ENCODE peak calls at places on chromosomes 3 and 15, in four cellular contexts. One of them, this sample, is unnamed.

GRCh38 chr3:196537319-196537984 is 22.3 kb upstream of the SMCO1 start:
- DNase-seq in thyroid gland: peak; percentile 5
- DNase-seq in breast epithelium: no peak
- DNase-seq in heart left ventricle: no peak
- DNase-seq in this sample: peak; percentile 52

GRCh38 chr3:119175869-119176756 is 2.7 kb downstream of the UPK1B start:
- DNase-seq in thyroid gland: no peak
- DNase-seq in breast epithelium: no peak
- DNase-seq in heart left ventricle: no peak
- DNase-seq in this sample: peak; percentile 46

GRCh38 chr3:129352045-129352444 is 73.4 kb downstream of the HMCES start:
- DNase-seq in thyroid gland: no peak
- DNase-seq in breast epithelium: no peak
- DNase-seq in heart left ventricle: no peak
- DNase-seq in this sample: no peak

GRCh38 chr3:172317481-172317880 is 130.8 kb downstream of the GHSR start:
- DNase-seq in breast epithelium: no peak
- DNase-seq in thyroid gland: no peak
- DNase-seq in heart left ventricle: no peak
- DNase-seq in this sample: no peak

GRCh38 chr15:81327526-81327925 is 3.6 kb upstream of the STARD5 start:
- DNase-seq in breast epithelium: no peak
- DNase-seq in heart left ventricle: no peak
- DNase-seq in thyroid gland: no peak
- DNase-seq in this sample: no peak

GRCh38 chr15:68693071-68693470 is 114.3 kb downstream of the CORO2B start:
- DNase-seq in heart left ventricle: no peak
- DNase-seq in thyroid gland: no peak
- DNase-seq in breast epithelium: no peak
- DNase-seq in this sample: no peak

GRCh38 chr3:31483776-31484175 is 48.9 kb upstream of the STT3B start:
- DNase-seq in heart left ventricle: no peak
- DNase-seq in breast epithelium: no peak
- DNase-seq in thyroid gland: no peak
- DNase-seq in this sample: no peak

GRCh38 chr3:37991823-37992222 is 1.2 kb downstream of the VILL start:
- DNase-seq in thyroid gland: no peak
- DNase-seq in breast epithelium: no peak
- DNase-seq in heart left ventricle: no peak
- DNase-seq in this sample: peak; percentile 25

GRCh38 chr15:51192560-51193280 is 98.0 kb upstream of the TNFAIP8L3 start:
- DNase-seq in thyroid gland: peak; percentile 91
- DNase-seq in breast epithelium: peak; percentile 83
- DNase-seq in heart left ventricle: peak; percentile 83
- DNase-seq in this sample: peak; percentile 91

GRCh38 chr3:187237741-187238140 is 40.5 kb downstream of the RTP1 start:
- DNase-seq in breast epithelium: no peak
- DNase-seq in thyroid gland: no peak
- DNase-seq in heart left ventricle: no peak
- DNase-seq in this sample: no peak

GRCh38 chr3:115388825-115389224 is 234.5 kb upstream of the GAP43 start:
- DNase-seq in heart left ventricle: no peak
- DNase-seq in thyroid gland: no peak
- DNase-seq in breast epithelium: no peak
- DNase-seq in this sample: no peak

GRCh38 chr3:41205591-41205990 is 6.3 kb downstream of the CTNNB1 start:
- DNase-seq in thyroid gland: no peak
- DNase-seq in heart left ventricle: no peak
- DNase-seq in breast epithelium: no peak
- DNase-seq in this sample: no peak

GRCh38 chr15:98853593-98854420 is 153.8 kb downstream of the PGPEP1L start:
- DNase-seq in breast epithelium: no peak
- DNase-seq in thyroid gland: no peak
- DNase-seq in heart left ventricle: no peak
- DNase-seq in this sample: no peak

GRCh38 chr3:196016485-196016884 is 65.4 kb downstream of the TFRC start:
- DNase-seq in heart left ventricle: no peak
- DNase-seq in breast epithelium: no peak
- DNase-seq in thyroid gland: no peak
- DNase-seq in this sample: no peak

GRCh38 chr3:166606988-166607387 is 769.8 kb upstream of the BCHE start:
- DNase-seq in heart left ventricle: no peak
- DNase-seq in breast epithelium: no peak
- DNase-seq in thyroid gland: no peak
- DNase-seq in this sample: no peak

GRCh38 chr15:82066455-82066854 is 20.6 kb upstream of the MEX3B start:
- DNase-seq in breast epithelium: no peak
- DNase-seq in thyroid gland: no peak
- DNase-seq in heart left ventricle: no peak
- DNase-seq in this sample: no peak

GRCh38 chr3:171268677-171269076 is 191.5 kb downstream of the TNIK start:
- DNase-seq in thyroid gland: no peak
- DNase-seq in breast epithelium: no peak
- DNase-seq in heart left ventricle: no peak
- DNase-seq in this sample: no peak
- H3K4me3 ChIP-seq in thyroid gland: no peak overlapping the region
- H3K4me3 ChIP-seq in breast epithelium: no peak overlapping the region
- H3K4me3 ChIP-seq in heart left ventricle: no peak overlapping the region
- H3K4me3 ChIP-seq in this sample: no peak overlapping the region

DNA sequence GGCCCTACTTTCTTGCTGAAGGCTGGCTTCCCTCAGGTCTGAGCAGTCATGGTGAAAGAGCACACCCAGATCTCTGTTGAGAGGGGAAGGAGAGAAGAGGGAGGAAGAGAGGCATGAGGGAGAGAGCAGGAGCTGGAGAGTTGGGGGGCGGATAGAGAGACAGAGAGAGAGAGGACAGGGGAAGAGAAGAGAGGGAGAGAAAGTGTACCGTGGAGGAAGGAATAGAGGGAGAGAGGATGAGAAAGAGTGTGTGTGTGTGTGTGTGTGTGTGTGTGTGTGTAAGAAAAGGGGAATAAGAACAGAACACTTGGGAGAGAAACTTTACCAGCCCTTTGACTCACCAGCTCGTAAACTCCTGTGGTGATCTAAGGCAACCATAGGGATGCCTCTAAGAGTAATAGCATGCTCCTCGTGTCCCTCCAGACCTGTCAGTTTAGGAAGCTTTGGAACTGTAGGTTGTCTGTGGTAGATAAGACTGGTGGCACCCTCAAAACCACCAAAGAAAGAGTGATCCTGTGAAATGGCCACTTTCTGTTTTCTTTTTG is 18.1 kb downstream of the ZNF592 start:
- DNase-seq in breast epithelium: no peak
- DNase-seq in thyroid gland: no peak
- DNase-seq in heart left ventricle: no peak
- DNase-seq in this sample: no peak
- H3K4me1 ChIP-seq in breast epithelium: no peaks in the 10 kb centered on the region
- H3K4me1 ChIP-seq in thyroid gland: peaks cover 14% of the 10 kb centered on the region
- H3K4me1 ChIP-seq in heart left ventricle: peaks cover 42% of the 10 kb centered on the region
- H3K4me1 ChIP-seq in this sample: peaks cover 27% of the 10 kb centered on the region

GRCh38 chr15:92934706-92935105 is 34.6 kb downstream of the CHD2 start:
- DNase-seq in heart left ventricle: no peak
- DNase-seq in thyroid gland: no peak
- DNase-seq in breast epithelium: no peak
- DNase-seq in this sample: no peak
- TF ChIP-seq POLR2A in heart left ventricle: no peak
- TF ChIP-seq POLR2A in thyroid gland: no peak
- TF ChIP-seq POLR2A in breast epithelium: no peak
- TF ChIP-seq POLR2A in this sample: no peak

GRCh38 chr3:58578873-58579272 is 1.7 kb upstream of the FAM107A start:
- DNase-seq in breast epithelium: no peak
- DNase-seq in thyroid gland: no peak
- DNase-seq in heart left ventricle: no peak
- DNase-seq in this sample: no peak

GRCh38 chr3:58577269-58577821 is at the start of gene FAM107A:
- DNase-seq in heart left ventricle: peak; percentile 64
- DNase-seq in thyroid gland: peak; percentile 79
- DNase-seq in breast epithelium: no peak
- DNase-seq in this sample: peak; percentile 44

GRCh38 chr3:58575986-58576652 is 1.1 kb downstream of the FAM107A start:
- DNase-seq in thyroid gland: peak; percentile 83
- DNase-seq in heart left ventricle: peak; percentile 49
- DNase-seq in breast epithelium: no peak
- DNase-seq in this sample: no peak

GRCh38 chr3:58574682-58575081 is 2.5 kb downstream of the FAM107A start:
- DNase-seq in heart left ventricle: no peak
- DNase-seq in thyroid gland: peak; percentile 34
- DNase-seq in breast epithelium: no peak
- DNase-seq in this sample: no peak

DNA sequence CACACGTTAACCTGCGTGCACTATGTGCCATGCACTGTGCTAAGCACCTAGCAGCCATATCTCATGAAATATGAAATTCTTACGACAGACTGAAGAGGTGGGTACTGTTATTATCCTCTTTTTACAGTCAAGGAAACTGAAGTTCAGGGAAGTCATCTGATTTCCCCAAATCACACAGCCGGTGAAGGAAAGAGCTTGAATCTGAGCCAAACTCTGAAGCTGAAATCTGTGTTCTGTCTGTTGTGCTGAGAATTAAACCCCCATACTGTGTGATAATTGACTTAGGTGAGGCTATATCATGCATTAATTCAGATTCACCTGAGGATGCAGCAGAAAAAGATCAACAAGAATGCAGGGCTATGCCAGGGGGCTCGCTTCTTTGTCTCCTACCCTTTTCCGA is 475 bp downstream of the FAM107A start:
- DNase-seq in breast epithelium: no peak
- DNase-seq in thyroid gland: no peak
- DNase-seq in heart left ventricle: no peak
- DNase-seq in this sample: no peak
- H3K4me3 ChIP-seq in breast epithelium: peak overlapping the region; percentile 53
- H3K4me3 ChIP-seq in thyroid gland: no peak overlapping the region
- H3K4me3 ChIP-seq in heart left ventricle: peak overlapping the region; percentile 41
- H3K4me3 ChIP-seq in this sample: peak overlapping the region; percentile 27

DNA sequence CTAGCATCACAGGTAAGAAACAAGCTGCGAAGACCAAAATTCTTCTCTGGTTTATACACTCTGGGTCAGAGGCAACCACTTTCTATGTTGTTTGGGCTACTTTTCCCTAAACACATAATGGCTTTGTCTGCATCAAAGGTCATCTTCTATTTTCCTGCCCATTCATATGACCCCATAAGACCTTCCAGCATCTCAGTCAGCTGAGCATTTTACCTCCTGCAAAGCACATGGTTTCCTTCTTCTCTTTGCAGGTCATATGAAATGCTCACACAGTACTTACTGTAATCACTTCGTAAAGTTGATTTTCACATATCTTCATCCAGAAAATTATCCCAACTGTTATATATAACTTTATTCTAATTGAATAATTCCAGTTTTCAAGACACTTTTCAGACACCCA is 34.8 kb downstream of the LIPC start:
- DNase-seq in breast epithelium: no peak
- DNase-seq in heart left ventricle: no peak
- DNase-seq in thyroid gland: no peak
- DNase-seq in this sample: no peak
- H3K4me1 ChIP-seq in breast epithelium: no peaks in the 10 kb centered on the region
- H3K4me1 ChIP-seq in heart left ventricle: no peaks in the 10 kb centered on the region
- H3K4me1 ChIP-seq in thyroid gland: peaks cover 43% of the 10 kb centered on the region
- H3K4me1 ChIP-seq in this sample: peaks cover 6% of the 10 kb centered on the region

GRCh38 chr3:190368871-190369270 is 19.1 kb upstream of the CLDN16 start:
- DNase-seq in heart left ventricle: no peak
- DNase-seq in breast epithelium: no peak
- DNase-seq in thyroid gland: no peak
- DNase-seq in this sample: no peak

GRCh38 chr3:190371152-190371551 is 16.8 kb upstream of the CLDN16 start:
- DNase-seq in heart left ventricle: no peak
- DNase-seq in thyroid gland: no peak
- DNase-seq in breast epithelium: no peak
- DNase-seq in this sample: no peak

GRCh38 chr3:190370369-190370768 is 17.6 kb upstream of the CLDN16 start:
- DNase-seq in heart left ventricle: no peak
- DNase-seq in breast epithelium: no peak
- DNase-seq in thyroid gland: no peak
- DNase-seq in this sample: no peak

GRCh38 chr3:190366145-190366544 is 21.8 kb upstream of the CLDN16 start:
- DNase-seq in breast epithelium: no peak
- DNase-seq in thyroid gland: no peak
- DNase-seq in heart left ventricle: no peak
- DNase-seq in this sample: no peak

GRCh38 chr3:190369701-190370295 is 18.2 kb upstream of the CLDN16 start:
- DNase-seq in thyroid gland: no peak
- DNase-seq in heart left ventricle: no peak
- DNase-seq in breast epithelium: no peak
- DNase-seq in this sample: no peak
- TF ChIP-seq POLR2A in thyroid gland: no peak
- TF ChIP-seq POLR2A in heart left ventricle: no peak
- TF ChIP-seq POLR2A in breast epithelium: no peak
- TF ChIP-seq POLR2A in this sample: no peak

DNA sequence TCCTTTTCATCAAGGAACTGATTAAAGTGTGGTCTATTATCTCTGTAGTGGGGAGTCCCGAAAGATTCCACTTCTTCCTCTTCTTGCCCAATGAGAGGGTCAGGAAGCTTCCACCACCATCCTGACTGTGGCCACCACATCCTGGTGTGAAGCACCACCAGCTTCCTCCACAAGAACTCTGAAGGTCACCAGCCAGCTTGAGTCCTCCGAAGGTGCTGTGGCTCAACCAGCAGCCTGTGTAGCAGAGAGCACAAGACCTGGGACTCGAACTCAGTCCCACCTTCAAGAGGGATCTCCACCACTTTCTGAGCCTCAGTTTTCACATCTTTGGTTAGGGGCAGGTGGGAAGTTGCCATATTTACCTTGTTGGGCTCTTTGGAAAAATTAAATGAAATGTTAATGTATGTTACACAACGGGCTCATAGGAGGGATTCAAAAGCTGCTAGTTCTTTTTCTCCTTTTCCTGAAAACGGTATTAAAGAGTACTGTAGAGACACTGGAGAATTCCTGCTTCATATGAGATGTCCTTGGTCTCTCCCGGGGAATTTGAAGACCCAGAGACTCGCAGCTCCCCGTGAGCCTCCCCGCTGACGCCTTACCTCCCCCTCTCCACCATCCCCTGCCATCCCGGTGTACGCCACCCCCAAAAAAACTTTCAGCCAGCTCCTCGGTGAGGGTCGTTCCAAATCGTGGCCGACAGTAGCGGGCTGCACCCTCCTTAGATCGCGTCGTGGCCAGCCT is 816 bp upstream of the ACAN start:
- DNase-seq in thyroid gland: no peak
- DNase-seq in heart left ventricle: no peak
- DNase-seq in breast epithelium: no peak
- DNase-seq in this sample: no peak
- H3K4me3 ChIP-seq in thyroid gland: no peak overlapping the region
- H3K4me3 ChIP-seq in heart left ventricle: peak overlapping the region; percentile 31
- H3K4me3 ChIP-seq in breast epithelium: no peak overlapping the region
- H3K4me3 ChIP-seq in this sample: peak overlapping the region; percentile 16

This sample was measured in stomach.